ENCODE peak calls at places on chromosomes 4 and X, in four cellular contexts. One of them, this sample, is unnamed.

GRCh38 chr4:111454961-111455360 is 690.3 kb upstream of the FAM241A start:
- DNase-seq in HTR-8/SVneo: no peak
- DNase-seq in nucleus accumbens: no peak
- DNase-seq in hypothalamus: no peak
- DNase-seq in this sample: no peak

GRCh38 chrX:33126469-33126868 is 84.9 kb downstream of the DMD start:
- DNase-seq in hypothalamus: no peak
- DNase-seq in HTR-8/SVneo: no peak
- DNase-seq in nucleus accumbens: no peak
- DNase-seq in this sample: no peak

GRCh38 chr4:188162698-188163097 is 23.5 kb downstream of the TRIML1 start:
- DNase-seq in hypothalamus: no peak
- DNase-seq in HTR-8/SVneo: no peak
- DNase-seq in nucleus accumbens: no peak
- DNase-seq in this sample: no peak

GRCh38 chrX:102958794-102959193 is 21.7 kb downstream of the RAB40AL start:
- DNase-seq in nucleus accumbens: no peak
- DNase-seq in hypothalamus: no peak
- DNase-seq in HTR-8/SVneo: no peak
- DNase-seq in this sample: no peak

GRCh38 chrX:25288676-25289075 is 272.9 kb upstream of the ARX start:
- DNase-seq in hypothalamus: no peak
- DNase-seq in nucleus accumbens: no peak
- DNase-seq in HTR-8/SVneo: no peak
- DNase-seq in this sample: no peak

GRCh38 chr4:169485084-169485483 is 127.3 kb downstream of the NEK1 start:
- DNase-seq in HTR-8/SVneo: no peak
- DNase-seq in hypothalamus: no peak
- DNase-seq in nucleus accumbens: no peak
- DNase-seq in this sample: no peak

GRCh38 chr4:139735381-139736256 is 70.0 kb downstream of the MGST2 start:
- DNase-seq in HTR-8/SVneo: no peak
- DNase-seq in hypothalamus: peak
- DNase-seq in nucleus accumbens: peak
- DNase-seq in this sample: no peak

GRCh38 chr4:111037591-111037990 is 414.7 kb upstream of the PITX2 start:
- DNase-seq in hypothalamus: no peak
- DNase-seq in HTR-8/SVneo: no peak
- DNase-seq in nucleus accumbens: no peak
- DNase-seq in this sample: no peak

GRCh38 chr4:55157559-55158277 is 32.3 kb upstream of the KDR start:
- DNase-seq in hypothalamus: no peak
- DNase-seq in HTR-8/SVneo: no peak
- DNase-seq in nucleus accumbens: no peak
- DNase-seq in this sample: peak

GRCh38 chr4:15557806-15558550 is 88.3 kb downstream of the CC2D2A start:
- DNase-seq in HTR-8/SVneo: no peak
- DNase-seq in nucleus accumbens: no peak
- DNase-seq in hypothalamus: no peak
- DNase-seq in this sample: no peak

GRCh38 chr4:87239821-87240220 is 19.4 kb upstream of the KLHL8 start:
- DNase-seq in nucleus accumbens: no peak
- DNase-seq in hypothalamus: no peak
- DNase-seq in HTR-8/SVneo: no peak
- DNase-seq in this sample: no peak

GRCh38 chrX:39779952-39780783 is 317.6 kb downstream of the BCOR start:
- DNase-seq in hypothalamus: no peak
- DNase-seq in nucleus accumbens: no peak
- DNase-seq in HTR-8/SVneo: no peak
- DNase-seq in this sample: no peak

GRCh38 chr4:74675673-74676279 is 118.5 kb downstream of the BTC start:
- DNase-seq in nucleus accumbens: no peak
- DNase-seq in HTR-8/SVneo: peak
- DNase-seq in hypothalamus: no peak
- DNase-seq in this sample: no peak

GRCh38 chr4:119728692-119729593 is 100.3 kb upstream of the PDE5A start:
- DNase-seq in hypothalamus: no peak
- DNase-seq in HTR-8/SVneo: no peak
- DNase-seq in nucleus accumbens: no peak
- DNase-seq in this sample: no peak

This sample was measured in pancreas.